ENCODE peak calls at places on chromosomes 5 and 9, in five cellular contexts. One of them, this sample, is unnamed.

GRCh38 chr5:146796911-146797310 is 81.6 kb downstream of the PPP2R2B start:
- DNase-seq in IMR-90: no peak
- DNase-seq in NCI-H774: no peak
- DNase-seq in CD4-positive, CD25-positive, alpha-beta regulatory T cell: no peak
- DNase-seq in cardiac muscle cell: no peak
- DNase-seq in this sample: no peak

GRCh38 chr5:119300311-119300670 is 55.5 kb upstream of the TNFAIP8 start:
- DNase-seq in CD4-positive, CD25-positive, alpha-beta regulatory T cell: no peak
- DNase-seq in NCI-H774: no peak
- DNase-seq in cardiac muscle cell: no peak
- DNase-seq in IMR-90: no peak
- DNase-seq in this sample: no peak

GRCh38 chr9:127707766-127708165 is 978 bp downstream of the CFAP157 start:
- DNase-seq in CD4-positive, CD25-positive, alpha-beta regulatory T cell: peak
- DNase-seq in IMR-90: no peak
- DNase-seq in cardiac muscle cell: no peak
- DNase-seq in NCI-H774: peak
- DNase-seq in this sample: no peak

GRCh38 chr5:165630211-165630866 is 2124.9 kb downstream of the MAT2B start:
- DNase-seq in NCI-H774: peak
- DNase-seq in IMR-90: peak
- DNase-seq in cardiac muscle cell: peak
- DNase-seq in CD4-positive, CD25-positive, alpha-beta regulatory T cell: peak
- DNase-seq in this sample: peak

GRCh38 chr9:38347946-38348345 is 44.6 kb upstream of the ALDH1B1 start:
- DNase-seq in NCI-H774: no peak
- DNase-seq in cardiac muscle cell: no peak
- DNase-seq in CD4-positive, CD25-positive, alpha-beta regulatory T cell: no peak
- DNase-seq in IMR-90: no peak
- DNase-seq in this sample: no peak

GRCh38 chr5:156149203-156149602 is 177.8 kb upstream of the SGCD start:
- DNase-seq in CD4-positive, CD25-positive, alpha-beta regulatory T cell: no peak
- DNase-seq in IMR-90: peak
- DNase-seq in NCI-H774: no peak
- DNase-seq in cardiac muscle cell: peak
- DNase-seq in this sample: peak

GRCh38 chr5:169960659-169961058 is 19.6 kb downstream of the INSYN2B start:
- DNase-seq in cardiac muscle cell: no peak
- DNase-seq in CD4-positive, CD25-positive, alpha-beta regulatory T cell: no peak
- DNase-seq in IMR-90: no peak
- DNase-seq in NCI-H774: no peak
- DNase-seq in this sample: no peak

GRCh38 chr5:178561746-178562264 is 28.4 kb downstream of the COL23A1 start:
- DNase-seq in CD4-positive, CD25-positive, alpha-beta regulatory T cell: no peak
- DNase-seq in cardiac muscle cell: no peak
- DNase-seq in IMR-90: no peak
- DNase-seq in NCI-H774: no peak
- DNase-seq in this sample: no peak

GRCh38 chr9:127419306-127419705 is 4.9 kb upstream of the ZNF79 start:
- DNase-seq in cardiac muscle cell: no peak
- DNase-seq in NCI-H774: no peak
- DNase-seq in CD4-positive, CD25-positive, alpha-beta regulatory T cell: no peak
- DNase-seq in IMR-90: no peak
- DNase-seq in this sample: no peak

GRCh38 chr5:55418994-55419991 is 111.5 kb downstream of the MTREX start:
- DNase-seq in CD4-positive, CD25-positive, alpha-beta regulatory T cell: no peak
- DNase-seq in cardiac muscle cell: peak
- DNase-seq in NCI-H774: no peak
- DNase-seq in IMR-90: peak
- DNase-seq in this sample: peak

GRCh38 chr9:136567651-136568287 is 21.9 kb upstream of the NOTCH1 start:
- DNase-seq in IMR-90: peak
- DNase-seq in CD4-positive, CD25-positive, alpha-beta regulatory T cell: no peak
- DNase-seq in cardiac muscle cell: peak
- DNase-seq in NCI-H774: no peak
- DNase-seq in this sample: peak

GRCh38 chr5:150797384-150797783 is 18.8 kb downstream of the SMIM3 start:
- DNase-seq in cardiac muscle cell: no peak
- DNase-seq in NCI-H774: no peak
- DNase-seq in CD4-positive, CD25-positive, alpha-beta regulatory T cell: no peak
- DNase-seq in IMR-90: no peak
- DNase-seq in this sample: no peak

GRCh38 chr9:94175669-94176068 is 83.4 kb upstream of the ZNF169 start:
- DNase-seq in cardiac muscle cell: peak
- DNase-seq in CD4-positive, CD25-positive, alpha-beta regulatory T cell: no peak
- DNase-seq in IMR-90: peak
- DNase-seq in NCI-H774: no peak
- DNase-seq in this sample: no peak

GRCh38 chr9:109258619-109259321 is 62.1 kb downstream of the EPB41L4B start:
- DNase-seq in cardiac muscle cell: no peak
- DNase-seq in IMR-90: no peak
- DNase-seq in CD4-positive, CD25-positive, alpha-beta regulatory T cell: no peak
- DNase-seq in NCI-H774: no peak
- DNase-seq in this sample: no peak

GRCh38 chr5:138659561-138659960 is 84.4 kb upstream of the HSPA9 start:
- DNase-seq in CD4-positive, CD25-positive, alpha-beta regulatory T cell: no peak
- DNase-seq in NCI-H774: no peak
- DNase-seq in IMR-90: no peak
- DNase-seq in cardiac muscle cell: no peak
- DNase-seq in this sample: no peak

This sample was measured in adipocyte.